ENCODE peak calls at places on chromosomes 13 and 19, in seven cellular contexts. Y, S, X, Z, D, A and J are unnamed samples.

GRCh38 chr19:31325342-31325741 is 23.9 kb downstream of the TSHZ3 start:
- DNase-seq in Z (no peak), X (no peak), S (no peak), Y (no peak), D (no peak), A (no peak), J (no peak)

GRCh38 chr19:40667602-40668001 is 22.8 kb downstream of the NUMBL start:
- DNase-seq in A (no peak), Z (no peak), S (no peak), D (no peak), Y (no peak), X (no peak), J (no peak)

GRCh38 chr19:17063412-17063811 is 11.8 kb downstream of the HAUS8 start:
- DNase-seq in S (no peak), X (no peak), Z (no peak), A (no peak), D (no peak), Y (no peak), J (no peak)

GRCh38 chr13:41693434-41693833 is 236.1 kb downstream of the RGCC start:
- DNase-seq in D (no peak), X (no peak), Y (no peak), S (no peak), Z (no peak), A (no peak), J (peak; percentile 14)

GRCh38 chr19:35151273-35152065 is 3.1 kb upstream of the FXYD5 start:
- DNase-seq in Z (no peak), Y (no peak), X (no peak), S (no peak), D (no peak), A (no peak), J (no peak)

GRCh38 chr13:106919638-106920037 is 351.7 kb upstream of the ARGLU1 start:
- DNase-seq in Z (no peak), Y (no peak), A (no peak), D (no peak), X (peak; percentile 55), S (no peak), J (no peak)

GRCh38 chr19:18612772-18613588 is at the start of gene TMEM59L:
- DNase-seq in D (peak; percentile 48), A (no peak), Z (no peak), Y (no peak), X (no peak), S (no peak), J (no peak)

GRCh38 chr19:4260605-4261191 is 13.8 kb downstream of the YJU2 start:
- DNase-seq in X (no peak), S (no peak), D (no peak), A (no peak), Z (no peak), Y (no peak), J (no peak)

GRCh38 chr13:101845501-101846012 is 393.1 kb downstream of the ITGBL1 start:
- DNase-seq in X (no peak), A (peak; percentile 22), Y (no peak), D (no peak), S (peak; percentile 48), Z (no peak), J (peak; percentile 45)